ENCODE peak calls at places on chromosome 2, in seven cellular contexts. H, R, V, L, Q, B and S are unnamed samples.

GRCh38 chr2:150480241-150480640 is 7.2 kb downstream of the RND3 start:
- DNase-seq in H (no peak), R (no peak), V (peak), L (no peak), Q (no peak), B (no peak), S (no peak)

GRCh38 chr2:39308778-39309177 is 65.0 kb upstream of the CDKL4 start:
- DNase-seq in H (no peak), R (no peak), V (no peak), L (no peak), Q (no peak), B (no peak), S (no peak)

GRCh38 chr2:26168785-26169184 is 4.1 kb upstream of the GAREM2 start:
- DNase-seq in H (no peak), R (no peak), V (no peak), L (no peak), Q (no peak), B (no peak), S (no peak)

GRCh38 chr2:127637236-127637630 is 8.7 kb upstream of the GPR17 start:
- DNase-seq in H (no peak), R (no peak), V (no peak), L (no peak), Q (no peak), B (no peak), S (peak)

GRCh38 chr2:225103737-225104141 is 61.5 kb upstream of the DOCK10 start:
- DNase-seq in H (no peak), R (no peak), V (peak), L (no peak), Q (peak), B (peak), S (no peak)

GRCh38 chr2:180823546-180824141 is 156.8 kb upstream of the UBE2E3 start:
- DNase-seq in H (no peak), R (no peak), V (peak), L (no peak), Q (peak), B (no peak), S (no peak)

GRCh38 chr2:236512902-236513433 is 56.7 kb upstream of the ACKR3 start:
- DNase-seq in H (peak), R (peak), V (peak), L (peak), Q (peak), B (peak), S (peak)

GRCh38 chr2:10504370-10504993 is 56.4 kb upstream of the ODC1 start:
- DNase-seq in H (no peak), R (no peak), V (no peak), L (no peak), Q (no peak), B (no peak), S (peak)

GRCh38 chr2:70697603-70698383 is 70.2 kb downstream of the ADD2 start:
- DNase-seq in H (no peak), R (no peak), V (no peak), L (no peak), Q (no peak), B (no peak), S (no peak)

GRCh38 chr2:660029-660428 is 17.2 kb downstream of the TMEM18 start:
- DNase-seq in H (no peak), R (no peak), V (no peak), L (no peak), Q (no peak), B (no peak), S (no peak)